ENCODE peak calls at places on chromosomes 3 and 15, in four cellular contexts. S is mesothelial cell of epicardium, X is amygdala, B is renal cortical epithelial cell. J is an unnamed sample.

GRCh38 chr15:67839358-67839928 is 402 bp downstream of the RNU6-1 start:
- DNase-seq in B (peak), X (no peak), S (no peak), J (no peak)

GRCh38 chr15:80059786-80060489 is 462 bp downstream of the ZFAND6 start:
- DNase-seq in S (no peak), B (no peak), X (no peak), J (no peak)

GRCh38 chr3:21920431-21920830 is 169.4 kb upstream of the ZNF385D start:
- DNase-seq in X (no peak), S (no peak), B (peak), J (no peak)

GRCh38 chr3:159178209-159178897 is 376.5 kb downstream of the MFSD1 start:
- DNase-seq in B (no peak), S (no peak), X (no peak), J (no peak)

GRCh38 chr3:29695201-29695904 is 414.5 kb downstream of the RBMS3 start:
- DNase-seq in B (peak), S (no peak), X (no peak), J (no peak)

GRCh38 chr3:124272611-124273151 is 280.8 kb upstream of the ROPN1 start:
- DNase-seq in X (no peak), S (no peak), B (peak), J (no peak)

GRCh38 chr3:64351713-64352595 is 126.7 kb upstream of the PRICKLE2 start:
- DNase-seq in S (no peak), X (no peak), B (peak), J (no peak)

GRCh38 chr3:111700054-111700453 is 104.9 kb upstream of the ZBED2 start:
- DNase-seq in B (no peak), X (no peak), S (no peak), J (no peak)

GRCh38 chr15:42146551-42147430 is 9.6 kb downstream of the PLA2G4F start:
- DNase-seq in S (no peak), B (no peak), X (no peak), J (no peak)

GRCh38 chr3:4601926-4602325 is 108.8 kb downstream of the ITPR1 start:
- DNase-seq in S (no peak), B (peak), X (no peak), J (no peak)

GRCh38 chr15:51366911-51367310 is 25.5 kb downstream of the GLDN start:
- DNase-seq in S (no peak), X (no peak), B (peak), J (no peak)

GRCh38 chr3:29176501-29176900 is 104.4 kb upstream of the RBMS3 start:
- DNase-seq in X (no peak), B (no peak), S (no peak), J (no peak)

GRCh38 chr3:16137977-16138376 is 36.5 kb upstream of the GALNT15 start:
- DNase-seq in S (no peak), X (no peak), B (no peak), J (no peak)

GRCh38 chr3:123098411-123099330 is 31.8 kb downstream of the PDIA5 start:
- DNase-seq in B (no peak), S (no peak), X (no peak), J (no peak)

J was measured in NCI-H1048.